ENCODE peak calls at places on chromosome 16, in six cellular contexts. X is lower leg skin; V is stimulated activated CD8-positive, alpha-beta memory T cell treated with anti-CD3 and anti-CD28 coated beads, Interleukin-12 subunit alpha, Interleukin-12 subunit beta, amount 100 ng/mL, for 1 hour; Y is A172; H is AG09319; K is SJSA1. D is an unnamed sample.
A peak's percentile ranks its signal among the peaks of the same experiment; 100 is the strongest.

GRCh38 chr16:79097781-79098180 is 502.8 kb downstream of the MAF start:
- DNase-seq in X (no peak), V (no peak), Y (no peak), H (no peak), K (no peak), D (no peak)

GRCh38 chr16:70737377-70738082 is 51.7 kb upstream of the MTSS2 start:
- DNase-seq in X (peak; percentile 71), V (peak; percentile 46), Y (peak; percentile 76), H (peak; percentile 96), K (no peak), D (peak; percentile 53)

GRCh38 chr16:86342161-86342560 is 168.2 kb upstream of the FOXF1 start:
- DNase-seq in X (no peak), V (no peak), Y (no peak), H (no peak), K (no peak), D (no peak)

GRCh38 chr16:74451951-74452758 is 30.9 kb upstream of the CLEC18B start:
- DNase-seq in X (no peak), V (no peak), Y (no peak), H (no peak), K (no peak), D (no peak)

GRCh38 chr16:75471723-75472634 is 7.5 kb upstream of the TMEM170A start:
- DNase-seq in X (peak; percentile 56), V (no peak), Y (peak; percentile 76), H (peak; percentile 36), K (no peak), D (peak; percentile 78)

GRCh38 chr16:75572859-75573542 is 6.8 kb downstream of the GABARAPL2 start:
- DNase-seq in X (no peak), V (no peak), Y (no peak), H (no peak), K (no peak), D (no peak)

GRCh38 chr16:66298006-66298405 is 68.5 kb upstream of the CDH5 start:
- DNase-seq in X (no peak), V (no peak), Y (no peak), H (no peak), K (no peak), D (no peak)

GRCh38 chr16:9012848-9013507 is 49.3 kb upstream of the USP7 start:
- DNase-seq in X (no peak), V (no peak), Y (no peak), H (no peak), K (no peak), D (no peak)

GRCh38 chr16:16045879-16046278 is 96.5 kb downstream of the ABCC1 start:
- DNase-seq in X (no peak), V (no peak), Y (no peak), H (no peak), K (peak; percentile 77), D (no peak)

GRCh38 chr16:66204761-66205160 is 161.7 kb upstream of the CDH5 start:
- DNase-seq in X (no peak), V (no peak), Y (no peak), H (no peak), K (no peak), D (no peak)

GRCh38 chr16:67249178-67249759 is 490 bp downstream of the SLC9A5 start:
- DNase-seq in X (no peak), V (no peak), Y (no peak), H (no peak), K (no peak), D (no peak)

GRCh38 chr16:66948034-66948821 is 12.8 kb upstream of the CES3 start:
- DNase-seq in X (no peak), V (no peak), Y (no peak), H (no peak), K (no peak), D (no peak)

GRCh38 chr16:87538594-87538993 is 45.8 kb upstream of the ZCCHC14 start:
- DNase-seq in X (no peak), V (no peak), Y (no peak), H (peak; percentile 40), K (no peak), D (peak; percentile 75)

GRCh38 chr16:87384162-87384999 is 805 bp upstream of the FBXO31 start:
- DNase-seq in X (no peak), V (no peak), Y (no peak), H (no peak), K (peak; percentile 78), D (no peak)

GRCh38 chr16:20833081-20833480 is 26.8 kb downstream of the REXO5 start:
- DNase-seq in X (no peak), V (no peak), Y (no peak), H (no peak), K (no peak), D (no peak)

GRCh38 chr16:1088295-1089170 is 7.5 kb downstream of the C1QTNF8 start:
- DNase-seq in X (no peak), V (no peak), Y (peak; percentile 56), H (no peak), K (no peak), D (no peak)

GRCh38 chr16:78005881-78006280 is 16.5 kb upstream of the CLEC3A start:
- DNase-seq in X (no peak), V (no peak), Y (no peak), H (no peak), K (no peak), D (no peak)

GRCh38 chr16:3963203-3963602 is 82.7 kb upstream of the CREBBP start:
- DNase-seq in X (no peak), V (no peak), Y (no peak), H (no peak), K (no peak), D (no peak)

GRCh38 chr16:27387724-27388123 is 14.2 kb upstream of the IL21R start:
- DNase-seq in X (no peak), V (no peak), Y (no peak), H (no peak), K (no peak), D (no peak)

GRCh38 chr16:4788489-4788889 is 344 bp upstream of the SEPTIN12 start:
- DNase-seq in X (no peak), V (no peak), Y (no peak), H (no peak), K (no peak), D (no peak)

GRCh38 chr16:11254913-11255736 is 879 bp downstream of the SOCS1 start:
- DNase-seq in X (no peak), V (peak; percentile 44), Y (no peak), H (no peak), K (no peak), D (peak; percentile 11)

GRCh38 chr16:88635671-88636070 is 2.7 kb upstream of the IL17C start:
- DNase-seq in X (no peak), V (no peak), Y (no peak), H (no peak), K (no peak), D (no peak)

GRCh38 chr16:81699596-81699995 is 79.5 kb upstream of the PLCG2 start:
- DNase-seq in X (no peak), V (no peak), Y (no peak), H (no peak), K (no peak), D (no peak)

D was measured in amniotic stem cell.